ENCODE peak calls at places on chromosomes 12 and 14, in nine cellular contexts. One of them, this sample, is unnamed.

GRCh38 chr12:82682851-82683261 is 3.9 kb upstream of the TMTC2 start:
- DNase-seq in stomach: no peak
- DNase-seq in retinal pigment epithelial cell: no peak
- DNase-seq in fibroblast of lung: peak
- DNase-seq in dorsolateral prefrontal cortex: no peak
- DNase-seq in upper lobe of right lung: no peak
- DNase-seq in epithelial cell of esophagus: peak
- DNase-seq in spleen: no peak
- DNase-seq in right lobe of liver: no peak
- DNase-seq in this sample: no peak

GRCh38 chr14:53109688-53110041 is 43.5 kb downstream of the DDHD1 start:
- DNase-seq in stomach: no peak
- DNase-seq in retinal pigment epithelial cell: no peak
- DNase-seq in fibroblast of lung: no peak
- DNase-seq in dorsolateral prefrontal cortex: no peak
- DNase-seq in upper lobe of right lung: no peak
- DNase-seq in epithelial cell of esophagus: no peak
- DNase-seq in spleen: no peak
- DNase-seq in right lobe of liver: no peak
- DNase-seq in this sample: no peak

GRCh38 chr12:53049582-53050318 is at the start of gene TNS2:
- DNase-seq in stomach: peak
- DNase-seq in retinal pigment epithelial cell: no peak
- DNase-seq in fibroblast of lung: peak
- DNase-seq in dorsolateral prefrontal cortex: no peak
- DNase-seq in upper lobe of right lung: peak
- DNase-seq in epithelial cell of esophagus: peak
- DNase-seq in spleen: peak
- DNase-seq in right lobe of liver: peak
- DNase-seq in this sample: peak

GRCh38 chr12:108629824-108630476 is 3.7 kb downstream of the SELPLG start:
- DNase-seq in stomach: no peak
- DNase-seq in retinal pigment epithelial cell: no peak
- DNase-seq in fibroblast of lung: peak
- DNase-seq in dorsolateral prefrontal cortex: no peak
- DNase-seq in upper lobe of right lung: peak
- DNase-seq in epithelial cell of esophagus: peak
- DNase-seq in spleen: peak
- DNase-seq in right lobe of liver: no peak
- DNase-seq in this sample: peak

GRCh38 chr14:95480109-95480886 is 36.2 kb downstream of the SYNE3 start:
- DNase-seq in stomach: no peak
- DNase-seq in retinal pigment epithelial cell: no peak
- DNase-seq in fibroblast of lung: peak
- DNase-seq in dorsolateral prefrontal cortex: no peak
- DNase-seq in upper lobe of right lung: no peak
- DNase-seq in epithelial cell of esophagus: no peak
- DNase-seq in spleen: no peak
- DNase-seq in right lobe of liver: no peak
- DNase-seq in this sample: peak

GRCh38 chr14:56273949-56274348 is 155.7 kb downstream of the PELI2 start:
- DNase-seq in stomach: no peak
- DNase-seq in retinal pigment epithelial cell: no peak
- DNase-seq in fibroblast of lung: no peak
- DNase-seq in dorsolateral prefrontal cortex: peak
- DNase-seq in upper lobe of right lung: no peak
- DNase-seq in epithelial cell of esophagus: no peak
- DNase-seq in spleen: no peak
- DNase-seq in right lobe of liver: no peak
- DNase-seq in this sample: peak

GRCh38 chr12:56521209-56521589 is 421 bp upstream of the RBMS2 start:
- DNase-seq in stomach: no peak
- DNase-seq in retinal pigment epithelial cell: no peak
- DNase-seq in fibroblast of lung: no peak
- DNase-seq in dorsolateral prefrontal cortex: no peak
- DNase-seq in upper lobe of right lung: peak
- DNase-seq in epithelial cell of esophagus: no peak
- DNase-seq in spleen: no peak
- DNase-seq in right lobe of liver: no peak
- DNase-seq in this sample: no peak

GRCh38 chr14:29712586-29712985 is 215.1 kb downstream of the PRKD1 start:
- DNase-seq in stomach: no peak
- DNase-seq in retinal pigment epithelial cell: no peak
- DNase-seq in fibroblast of lung: no peak
- DNase-seq in dorsolateral prefrontal cortex: no peak
- DNase-seq in upper lobe of right lung: no peak
- DNase-seq in epithelial cell of esophagus: no peak
- DNase-seq in spleen: no peak
- DNase-seq in right lobe of liver: no peak
- DNase-seq in this sample: no peak

GRCh38 chr12:29578731-29579130 is 81.2 kb upstream of the OVCH1 start:
- DNase-seq in stomach: no peak
- DNase-seq in retinal pigment epithelial cell: no peak
- DNase-seq in fibroblast of lung: no peak
- DNase-seq in dorsolateral prefrontal cortex: no peak
- DNase-seq in upper lobe of right lung: no peak
- DNase-seq in epithelial cell of esophagus: no peak
- DNase-seq in spleen: no peak
- DNase-seq in right lobe of liver: no peak
- DNase-seq in this sample: no peak

GRCh38 chr12:14315501-14315900 is 50.0 kb upstream of the ATF7IP start:
- DNase-seq in stomach: no peak
- DNase-seq in retinal pigment epithelial cell: no peak
- DNase-seq in fibroblast of lung: no peak
- DNase-seq in dorsolateral prefrontal cortex: no peak
- DNase-seq in upper lobe of right lung: no peak
- DNase-seq in epithelial cell of esophagus: peak
- DNase-seq in spleen: no peak
- DNase-seq in right lobe of liver: no peak
- DNase-seq in this sample: no peak

GRCh38 chr12:92396647-92397258 is 251.1 kb upstream of the BTG1 start:
- DNase-seq in stomach: no peak
- DNase-seq in retinal pigment epithelial cell: no peak
- DNase-seq in fibroblast of lung: peak
- DNase-seq in dorsolateral prefrontal cortex: no peak
- DNase-seq in upper lobe of right lung: no peak
- DNase-seq in epithelial cell of esophagus: peak
- DNase-seq in spleen: no peak
- DNase-seq in right lobe of liver: no peak
- DNase-seq in this sample: peak

GRCh38 chr14:91418387-91419043 is 895 bp upstream of the CCDC88C start:
- DNase-seq in stomach: peak
- DNase-seq in retinal pigment epithelial cell: no peak
- DNase-seq in fibroblast of lung: peak
- DNase-seq in dorsolateral prefrontal cortex: peak
- DNase-seq in upper lobe of right lung: peak
- DNase-seq in epithelial cell of esophagus: peak
- DNase-seq in spleen: peak
- DNase-seq in right lobe of liver: peak
- DNase-seq in this sample: peak

GRCh38 chr12:125184213-125184952 is 119.1 kb downstream of the AACS start:
- DNase-seq in stomach: peak
- DNase-seq in retinal pigment epithelial cell: no peak
- DNase-seq in fibroblast of lung: no peak
- DNase-seq in dorsolateral prefrontal cortex: no peak
- DNase-seq in upper lobe of right lung: no peak
- DNase-seq in epithelial cell of esophagus: no peak
- DNase-seq in spleen: no peak
- DNase-seq in right lobe of liver: no peak
- DNase-seq in this sample: no peak
- H3K4me3 ChIP-seq in stomach: no peak
- H3K4me3 ChIP-seq in retinal pigment epithelial cell: no peak
- H3K4me3 ChIP-seq in fibroblast of lung: no peak
- H3K4me3 ChIP-seq in dorsolateral prefrontal cortex: no peak
- H3K4me3 ChIP-seq in upper lobe of right lung: no peak
- H3K4me3 ChIP-seq in epithelial cell of esophagus: no peak
- H3K4me3 ChIP-seq in spleen: no peak
- H3K4me3 ChIP-seq in right lobe of liver: no peak
- H3K4me3 ChIP-seq in this sample: no peak

DNA sequence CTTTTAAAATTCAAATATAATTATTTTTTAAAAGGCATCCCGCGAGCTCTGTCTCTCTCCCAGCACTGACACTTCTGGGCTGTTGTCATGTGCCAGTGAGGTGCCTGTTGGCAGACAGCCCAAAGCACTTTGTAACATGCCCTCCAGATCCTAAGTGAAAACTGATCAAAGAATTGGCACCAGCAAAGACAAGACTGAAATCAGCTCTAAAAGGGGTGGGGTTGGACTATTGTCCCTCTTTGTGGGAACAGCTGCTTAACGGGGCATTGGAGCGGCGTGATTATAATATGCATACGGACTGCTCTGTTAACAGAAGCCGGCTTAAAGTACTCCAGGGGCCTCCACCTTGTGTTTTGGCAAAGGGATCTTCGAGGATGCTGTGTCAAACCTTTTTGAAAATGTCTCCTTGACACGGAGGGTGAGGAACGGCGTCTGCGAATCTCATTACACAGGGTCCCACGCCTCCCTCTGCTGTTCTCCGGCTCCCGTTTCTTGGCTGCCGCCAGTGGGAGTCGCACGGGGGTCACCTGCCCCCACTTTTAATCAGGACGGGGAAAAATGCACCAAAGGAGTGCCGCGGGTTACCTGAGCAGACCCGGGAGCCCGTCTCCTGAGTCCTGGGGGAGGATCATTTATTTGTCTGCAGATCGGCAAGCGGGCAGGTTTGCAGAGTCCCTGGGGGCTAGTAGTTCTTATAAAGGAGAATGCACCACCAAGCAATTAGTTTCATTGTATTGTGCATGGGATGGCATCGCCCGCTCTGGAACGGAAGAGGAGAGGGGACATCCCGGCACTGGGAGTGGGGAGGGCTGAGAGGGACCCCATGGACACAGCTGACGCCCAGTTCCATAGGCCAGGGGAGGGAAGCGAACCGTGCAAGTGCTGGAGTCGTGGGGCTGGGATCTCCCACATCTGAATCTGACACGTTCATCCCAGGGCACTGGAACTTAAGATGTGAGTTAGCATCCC is 44.3 kb downstream of the SPRING1 start:
- DNase-seq in stomach: peak
- DNase-seq in retinal pigment epithelial cell: no peak
- DNase-seq in fibroblast of lung: no peak
- DNase-seq in dorsolateral prefrontal cortex: no peak
- DNase-seq in upper lobe of right lung: no peak
- DNase-seq in epithelial cell of esophagus: peak
- DNase-seq in spleen: no peak
- DNase-seq in right lobe of liver: peak
- DNase-seq in this sample: no peak
- TF ChIP-seq CTCF in stomach: no peak
- TF ChIP-seq CTCF in retinal pigment epithelial cell: peak
- TF ChIP-seq CTCF in fibroblast of lung: no peak
- TF ChIP-seq CTCF in dorsolateral prefrontal cortex: no peak
- TF ChIP-seq CTCF in upper lobe of right lung: no peak
- TF ChIP-seq CTCF in epithelial cell of esophagus: no peak
- TF ChIP-seq CTCF in spleen: no peak
- TF ChIP-seq CTCF in right lobe of liver: no peak
- TF ChIP-seq CTCF in this sample: no peak

GRCh38 chr14:86782092-86782580 is 1210.8 kb downstream of the GALC start:
- DNase-seq in stomach: no peak
- DNase-seq in retinal pigment epithelial cell: no peak
- DNase-seq in fibroblast of lung: no peak
- DNase-seq in dorsolateral prefrontal cortex: no peak
- DNase-seq in upper lobe of right lung: no peak
- DNase-seq in epithelial cell of esophagus: no peak
- DNase-seq in spleen: no peak
- DNase-seq in right lobe of liver: no peak
- DNase-seq in this sample: no peak
- H3K4me3 ChIP-seq in stomach: no peak
- H3K4me3 ChIP-seq in retinal pigment epithelial cell: no peak
- H3K4me3 ChIP-seq in fibroblast of lung: no peak
- H3K4me3 ChIP-seq in dorsolateral prefrontal cortex: no peak
- H3K4me3 ChIP-seq in upper lobe of right lung: no peak
- H3K4me3 ChIP-seq in epithelial cell of esophagus: no peak
- H3K4me3 ChIP-seq in spleen: no peak
- H3K4me3 ChIP-seq in right lobe of liver: no peak
- H3K4me3 ChIP-seq in this sample: no peak

GRCh38 chr12:57735198-57735855 is 3.2 kb downstream of the AGAP2 start:
- DNase-seq in stomach: no peak
- DNase-seq in retinal pigment epithelial cell: no peak
- DNase-seq in fibroblast of lung: no peak
- DNase-seq in dorsolateral prefrontal cortex: no peak
- DNase-seq in upper lobe of right lung: no peak
- DNase-seq in epithelial cell of esophagus: no peak
- DNase-seq in spleen: no peak
- DNase-seq in right lobe of liver: no peak
- DNase-seq in this sample: no peak

GRCh38 chr12:57736743-57737466 is 1.6 kb downstream of the AGAP2 start:
- DNase-seq in stomach: no peak
- DNase-seq in retinal pigment epithelial cell: no peak
- DNase-seq in fibroblast of lung: no peak
- DNase-seq in dorsolateral prefrontal cortex: no peak
- DNase-seq in upper lobe of right lung: no peak
- DNase-seq in epithelial cell of esophagus: no peak
- DNase-seq in spleen: peak
- DNase-seq in right lobe of liver: no peak
- DNase-seq in this sample: no peak

GRCh38 chr12:57737467-57738141 is 938 bp downstream of the AGAP2 start:
- DNase-seq in stomach: no peak
- DNase-seq in retinal pigment epithelial cell: no peak
- DNase-seq in fibroblast of lung: no peak
- DNase-seq in dorsolateral prefrontal cortex: no peak
- DNase-seq in upper lobe of right lung: no peak
- DNase-seq in epithelial cell of esophagus: no peak
- DNase-seq in spleen: peak
- DNase-seq in right lobe of liver: no peak
- DNase-seq in this sample: no peak

GRCh38 chr12:57734586-57734985 is 4.0 kb downstream of the AGAP2 start:
- DNase-seq in stomach: no peak
- DNase-seq in retinal pigment epithelial cell: no peak
- DNase-seq in fibroblast of lung: no peak
- DNase-seq in dorsolateral prefrontal cortex: no peak
- DNase-seq in upper lobe of right lung: no peak
- DNase-seq in epithelial cell of esophagus: peak
- DNase-seq in spleen: no peak
- DNase-seq in right lobe of liver: no peak
- DNase-seq in this sample: no peak

DNA sequence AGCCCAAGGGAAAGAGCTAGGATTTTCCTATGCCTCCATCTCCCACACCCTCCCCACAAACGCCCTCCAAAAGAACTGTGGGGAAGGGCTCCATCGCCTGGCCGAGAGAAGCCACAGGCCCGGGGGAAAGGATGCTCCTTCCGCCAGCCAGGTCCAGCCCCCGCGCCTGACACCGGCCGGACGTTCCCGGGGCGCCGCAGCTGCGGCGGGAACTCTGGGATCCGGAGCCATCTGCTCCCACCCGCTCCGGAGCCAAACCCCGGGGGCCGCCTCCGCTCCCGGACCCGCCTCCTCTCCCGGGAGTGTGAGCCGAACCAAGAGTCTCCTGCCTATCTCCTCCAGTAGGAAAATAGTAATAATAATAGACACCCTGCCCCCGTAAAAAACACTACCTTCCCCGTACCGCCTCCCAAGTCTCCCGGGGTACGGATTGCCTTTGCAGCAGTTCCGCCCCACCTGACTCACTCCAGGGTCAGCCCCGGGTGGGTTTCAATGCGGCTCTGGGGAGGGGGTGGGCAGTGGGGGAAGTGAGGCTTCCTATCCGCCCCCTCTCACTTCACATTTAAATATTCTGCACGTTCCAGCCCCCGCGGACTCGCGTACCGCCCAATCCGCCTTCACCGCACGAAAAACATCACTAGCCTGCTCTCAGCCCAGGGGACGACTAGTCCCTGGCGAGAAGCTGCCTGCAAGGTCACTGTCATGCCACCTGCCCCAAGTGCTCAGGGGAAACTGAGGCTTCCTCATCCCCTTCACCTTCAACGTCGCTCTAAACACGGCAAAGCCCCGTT is 2.4 kb downstream of the AGAP2 start:
- DNase-seq in stomach: no peak
- DNase-seq in retinal pigment epithelial cell: no peak
- DNase-seq in fibroblast of lung: no peak
- DNase-seq in dorsolateral prefrontal cortex: peak
- DNase-seq in upper lobe of right lung: no peak
- DNase-seq in epithelial cell of esophagus: no peak
- DNase-seq in spleen: peak
- DNase-seq in right lobe of liver: no peak
- DNase-seq in this sample: peak
- TF ChIP-seq CTCF in stomach: no peak
- TF ChIP-seq CTCF in retinal pigment epithelial cell: peak
- TF ChIP-seq CTCF in fibroblast of lung: peak
- TF ChIP-seq CTCF in dorsolateral prefrontal cortex: peak
- TF ChIP-seq CTCF in upper lobe of right lung: peak
- TF ChIP-seq CTCF in epithelial cell of esophagus: peak
- TF ChIP-seq CTCF in spleen: no peak
- TF ChIP-seq CTCF in right lobe of liver: peak
- TF ChIP-seq CTCF in this sample: peak